ENCODE peak calls at places on chromosomes 12 and 14, in six cellular contexts. F is stomach, Z is SK-N-SH, H is sigmoid colon, T is K562, N is H1. Q is an unnamed sample.

GRCh38 chr14:52131640-52132320 is 62.9 kb upstream of the NID2 start:
- DNase-seq in T (peak; percentile 32), Z (peak; percentile 89), H (peak; percentile 93), F (peak; percentile 49), N (peak; percentile 84), Q (no peak)

GRCh38 chr12:7498832-7499231 is 4.7 kb downstream of the CD163 start:
- DNase-seq in Z (no peak), F (no peak), H (no peak), T (no peak), N (no peak), Q (no peak)

GRCh38 chr14:35829449-35829848 is 3.3 kb downstream of the BRMS1L start:
- DNase-seq in T (no peak), N (no peak), H (no peak), F (no peak), Z (no peak), Q (no peak)

GRCh38 chr14:99215277-99215676 is 56.7 kb downstream of the BCL11B start:
- DNase-seq in H (no peak), T (no peak), N (no peak), Z (no peak), F (no peak), Q (no peak)

GRCh38 chr14:56709201-56709600 is 101.1 kb downstream of the OTX2 start:
- DNase-seq in N (no peak), Z (no peak), F (no peak), H (no peak), T (no peak), Q (no peak)

GRCh38 chr14:104516906-104517305 is 62.7 kb upstream of the C14orf180 start:
- DNase-seq in Z (no peak), T (no peak), H (no peak), N (peak; percentile 7), F (no peak), Q (no peak)

GRCh38 chr12:89230376-89231101 is 121.8 kb downstream of the DUSP6 start:
- DNase-seq in H (no peak), T (no peak), N (no peak), F (no peak), Z (no peak), Q (no peak)

GRCh38 chr14:78508023-78508422 is 337.9 kb downstream of the NRXN3 start:
- DNase-seq in N (no peak), H (no peak), T (no peak), F (no peak), Z (no peak), Q (no peak)

GRCh38 chr12:11819643-11820042 is 170.2 kb downstream of the ETV6 start:
- DNase-seq in T (no peak), F (no peak), N (no peak), Z (no peak), H (no peak), Q (no peak)

GRCh38 chr14:23831591-23831990 is 122.0 kb upstream of the DHRS4 start:
- DNase-seq in F (no peak), T (no peak), N (no peak), H (no peak), Z (no peak), Q (no peak)

GRCh38 chr14:41604793-41605534 is 1.7 kb upstream of the LRFN5 start:
- DNase-seq in Z (no peak), T (no peak), F (no peak), H (peak; percentile 77), N (no peak), Q (no peak)

GRCh38 chr12:86959766-86960458 is 703.7 kb upstream of the MGAT4C start:
- DNase-seq in T (no peak), H (no peak), Z (no peak), F (no peak), N (no peak), Q (no peak)

GRCh38 chr12:62632521-62632920 is 165.9 kb downstream of the MON2 start:
- DNase-seq in F (no peak), N (peak; percentile 70), H (peak; percentile 79), T (no peak), Z (peak; percentile 79), Q (peak; percentile 84)

GRCh38 chr14:90319173-90319572 is 12.6 kb downstream of the NRDE2 start:
- DNase-seq in T (no peak), F (no peak), Z (no peak), N (no peak), H (no peak), Q (no peak)

GRCh38 chr14:57391609-57392195 is 1.3 kb downstream of the NAA30 start:
- DNase-seq in F (no peak), H (no peak), Z (peak; percentile 21), N (no peak), T (no peak), Q (no peak)

GRCh38 chr12:62438098-62438692 is 28.4 kb upstream of the MON2 start:
- DNase-seq in Z (peak; percentile 49), H (no peak), F (peak; percentile 54), T (peak; percentile 56), N (peak; percentile 67), Q (no peak)

GRCh38 chr14:45947785-45948184 is 694.8 kb upstream of the MIS18BP1 start:
- DNase-seq in N (no peak), H (no peak), T (no peak), Z (no peak), F (no peak), Q (no peak)

GRCh38 chr12:29725587-29726320 is 58.0 kb downstream of the TMTC1 start:
- DNase-seq in Z (peak; percentile 26), H (peak; percentile 72), N (no peak), T (no peak), F (no peak), Q (no peak)

GRCh38 chr14:55324812-55325211 is 53.6 kb downstream of the FBXO34 start:
- DNase-seq in F (no peak), Z (no peak), H (no peak), T (no peak), N (no peak), Q (no peak)

GRCh38 chr12:59929091-59929490 is 333.3 kb downstream of the SLC16A7 start:
- DNase-seq in N (no peak), Z (no peak), T (no peak), F (peak; percentile 25), H (no peak), Q (no peak)

GRCh38 chr12:28257411-28257810 is 67.2 kb downstream of the CCDC91 start:
- DNase-seq in T (no peak), N (no peak), F (no peak), Z (no peak), H (no peak), Q (no peak)

GRCh38 chr14:73237219-73237785 is at the start of gene PAPLN:
- DNase-seq in F (no peak), Z (peak; percentile 73), N (peak; percentile 77), T (no peak), H (peak; percentile 80), Q (no peak)

GRCh38 chr14:99157246-99157645 is 114.8 kb downstream of the BCL11B start:
- DNase-seq in T (no peak), F (peak; percentile 5), Z (no peak), H (peak; percentile 35), N (peak; percentile 29), Q (peak; percentile 65)

GRCh38 chr14:23061995-23062394 is 4.7 kb upstream of the CDH24 start:
- DNase-seq in Z (no peak), N (no peak), F (peak; percentile 61), H (peak; percentile 87), T (no peak), Q (no peak)

GRCh38 chr14:104895786-104896642 is 28.7 kb upstream of the PLD4 start:
- DNase-seq in Z (peak; percentile 61), F (peak; percentile 70), T (no peak), H (peak; percentile 65), N (peak; percentile 46), Q (peak; percentile 75)

GRCh38 chr12:22459872-22460490 is 84.4 kb downstream of the C2CD5 start:
- DNase-seq in T (peak; percentile 7), F (no peak), Z (peak; percentile 14), N (no peak), H (no peak), Q (no peak)

GRCh38 chr12:119715268-119715620 is 47.3 kb downstream of the PRKAB1 start:
- DNase-seq in N (no peak), Z (no peak), H (no peak), F (no peak), T (no peak), Q (no peak)

GRCh38 chr12:51678086-51678724 is 87.2 kb downstream of the SCN8A start:
- DNase-seq in Z (peak; percentile 62), T (peak; percentile 53), N (no peak), F (peak; percentile 34), H (no peak), Q (no peak)

GRCh38 chr12:51669996-51670395 is 79.0 kb downstream of the SCN8A start:
- DNase-seq in N (no peak), H (no peak), F (no peak), Z (no peak), T (no peak), Q (no peak)

GRCh38 chr12:51672334-51672733 is 81.3 kb downstream of the SCN8A start:
- DNase-seq in T (no peak), Z (no peak), H (no peak), F (no peak), N (no peak), Q (no peak)

GRCh38 chr12:51676875-51677274 is 85.8 kb downstream of the SCN8A start:
- DNase-seq in T (no peak), N (no peak), Z (no peak), H (no peak), F (no peak), Q (no peak)

GRCh38 chr12:51675062-51675803 is 84.2 kb downstream of the SCN8A start:
- DNase-seq in N (no peak), T (no peak), H (no peak), Z (no peak), F (no peak), Q (no peak)
- TF ChIP-seq POLR2AphosphoS5 in N (no peak), T (no peak), H (no peak), Z (no peak), F (no peak), Q (no peak)

GRCh38 chr12:130041983-130042812 is 120.1 kb upstream of the FZD10 start:
- DNase-seq in T (peak; percentile 64), H (no peak), Z (peak; percentile 94), N (peak; percentile 99), F (no peak), Q (peak; percentile 83)
- TF ChIP-seq CTCF in T (peak; percentile 48), H (peak; percentile 13), Z (no peak), N (peak; percentile 93), F (no peak), Q (peak; percentile 98)

GRCh38 chr12:98895086-98895651 is 250.1 kb downstream of the APAF1 start:
- DNase-seq in T (no peak), H (no peak), F (no peak), Z (peak; percentile 67), N (peak; percentile 78), Q (no peak)
- TF ChIP-seq EP300 in T (no peak), H (no peak), F (no peak), Z (no peak), N (no peak), Q (no peak)

DNA sequence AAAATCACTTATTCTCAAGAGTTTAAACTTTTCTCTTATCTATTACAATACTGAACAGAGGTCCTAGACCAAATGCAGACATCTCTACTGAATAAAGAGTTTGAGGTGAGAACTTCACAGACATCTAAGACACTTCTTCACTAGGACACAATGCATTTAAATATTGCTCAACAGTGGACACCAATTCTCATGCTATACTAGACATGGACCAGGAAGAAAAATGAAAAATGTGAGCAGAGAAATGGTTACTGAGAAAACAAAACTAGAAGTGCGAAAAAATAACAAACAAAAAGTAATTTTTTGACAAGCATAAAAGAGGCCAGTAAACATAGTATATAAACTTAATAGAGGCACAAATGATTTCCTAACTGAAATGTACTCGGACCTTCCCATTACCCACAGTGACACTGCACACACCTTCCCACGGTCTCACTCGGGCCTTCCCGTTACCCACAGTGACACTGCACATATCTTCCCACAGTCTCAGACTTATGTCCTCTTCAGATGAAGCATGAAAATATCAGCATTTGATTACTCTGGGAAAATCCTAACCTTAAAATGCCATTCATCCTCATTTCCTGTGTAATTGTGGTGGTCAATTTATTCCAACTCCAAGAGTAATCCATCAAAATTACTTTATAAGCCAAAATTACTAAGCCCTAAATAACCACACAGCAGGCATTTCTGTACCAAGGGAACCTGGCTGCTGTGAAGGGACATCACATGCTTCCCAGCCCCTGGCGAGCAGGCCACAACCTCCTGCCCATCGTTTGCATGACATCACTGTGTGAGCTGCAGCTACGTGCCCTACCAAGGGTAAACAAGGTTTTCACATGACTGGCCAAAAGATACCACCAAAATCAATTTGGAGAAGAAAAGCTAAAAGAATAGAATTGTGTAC is 6.4 kb downstream of the SLC15A4 start:
- DNase-seq in F (peak; percentile 41), T (no peak), H (peak; percentile 83), N (no peak), Z (peak; percentile 46), Q (no peak)
- TF ChIP-seq POLR2AphosphoS5 in F (no peak), T (no peak), H (peak; percentile 64), N (no peak), Z (no peak), Q (no peak)

Q was measured in suprapubic skin.